ENCODE peak calls at places on chromosome 22, in four cellular contexts. M, E, Q and G are unnamed samples.

GRCh38 chr22:23225724-23226496 is 45.6 kb downstream of the BCR start:
- DNase-seq in E (no peak), Q (peak; percentile 72), M (no peak), G (no peak)

GRCh38 chr22:48960981-48961655 is 866.6 kb downstream of the BRD1 start:
- DNase-seq in M (no peak), E (no peak), Q (no peak), G (no peak)

GRCh38 chr22:45672564-45673481 is 1.2 kb downstream of the ATXN10 start:
- DNase-seq in E (no peak), M (no peak), Q (no peak), G (no peak)

GRCh38 chr22:38186429-38186828 is 4.8 kb upstream of the PLA2G6 start:
- DNase-seq in Q (no peak), M (no peak), E (no peak), G (no peak)

GRCh38 chr22:38401336-38402084 is 53.5 kb downstream of the KCNJ4 start:
- DNase-seq in Q (peak; percentile 7), E (peak; percentile 52), M (no peak), G (no peak)

GRCh38 chr22:50733521-50734342 is 4.3 kb upstream of the ACR start:
- DNase-seq in E (no peak), Q (no peak), M (peak; percentile 84), G (no peak)

GRCh38 chr22:22245935-22246525 is 1.4 kb downstream of the VPREB1 start:
- DNase-seq in E (no peak), M (no peak), Q (no peak), G (no peak)

GRCh38 chr22:48954781-48955311 is 872.8 kb downstream of the BRD1 start:
- DNase-seq in Q (peak; percentile 13), E (no peak), M (no peak), G (no peak)

GRCh38 chr22:29030016-29030617 is 31.5 kb downstream of the C22orf31 start:
- DNase-seq in Q (no peak), E (peak; percentile 72), M (no peak), G (peak; percentile 50)

GRCh38 chr22:45832180-45832579 is 144.8 kb downstream of the WNT7B start:
- DNase-seq in Q (no peak), M (no peak), E (no peak), G (no peak)

GRCh38 chr22:22210375-22210774 is 34.2 kb upstream of the VPREB1 start:
- DNase-seq in E (no peak), M (no peak), Q (no peak), G (peak; percentile 22)

GRCh38 chr22:17243524-17243923 is 24.3 kb upstream of the ADA2 start:
- DNase-seq in Q (no peak), M (no peak), E (no peak), G (no peak)

GRCh38 chr22:24244144-24244787 is 616 bp downstream of the GGT5 start:
- DNase-seq in E (no peak), Q (peak; percentile 2), M (peak; percentile 84), G (no peak)

GRCh38 chr22:49966041-49966715 is 5.6 kb downstream of the PIM3 start:
- DNase-seq in E (no peak), Q (no peak), M (peak; percentile 30), G (no peak)

GRCh38 chr22:22072169-22072836 is 89.7 kb upstream of the TOP3B start:
- DNase-seq in Q (no peak), M (no peak), E (no peak), G (no peak)

GRCh38 chr22:21044931-21045584 is 688 bp upstream of the LRRC74B start:
- DNase-seq in M (peak; percentile 64), E (no peak), Q (peak; percentile 73), G (no peak)

GRCh38 chr22:38243007-38243775 is 29.6 kb downstream of the TMEM184B start:
- DNase-seq in E (peak; percentile 74), M (no peak), Q (no peak), G (no peak)

GRCh38 chr22:29989446-29989845 is 90.8 kb upstream of the HORMAD2 start:
- DNase-seq in M (no peak), Q (no peak), E (no peak), G (no peak)

GRCh38 chr22:50600541-50600940 is at the start of gene MAPK8IP2:
- DNase-seq in M (peak; percentile 93), E (no peak), Q (peak; percentile 74), G (no peak)

GRCh38 chr22:33792837-33793236 is 127.4 kb downstream of the LARGE1 start:
- DNase-seq in M (no peak), Q (no peak), E (no peak), G (no peak)
- TF ChIP-seq ELF1 in M (no peak), Q (no peak), E (no peak), G (no peak)

DNA sequence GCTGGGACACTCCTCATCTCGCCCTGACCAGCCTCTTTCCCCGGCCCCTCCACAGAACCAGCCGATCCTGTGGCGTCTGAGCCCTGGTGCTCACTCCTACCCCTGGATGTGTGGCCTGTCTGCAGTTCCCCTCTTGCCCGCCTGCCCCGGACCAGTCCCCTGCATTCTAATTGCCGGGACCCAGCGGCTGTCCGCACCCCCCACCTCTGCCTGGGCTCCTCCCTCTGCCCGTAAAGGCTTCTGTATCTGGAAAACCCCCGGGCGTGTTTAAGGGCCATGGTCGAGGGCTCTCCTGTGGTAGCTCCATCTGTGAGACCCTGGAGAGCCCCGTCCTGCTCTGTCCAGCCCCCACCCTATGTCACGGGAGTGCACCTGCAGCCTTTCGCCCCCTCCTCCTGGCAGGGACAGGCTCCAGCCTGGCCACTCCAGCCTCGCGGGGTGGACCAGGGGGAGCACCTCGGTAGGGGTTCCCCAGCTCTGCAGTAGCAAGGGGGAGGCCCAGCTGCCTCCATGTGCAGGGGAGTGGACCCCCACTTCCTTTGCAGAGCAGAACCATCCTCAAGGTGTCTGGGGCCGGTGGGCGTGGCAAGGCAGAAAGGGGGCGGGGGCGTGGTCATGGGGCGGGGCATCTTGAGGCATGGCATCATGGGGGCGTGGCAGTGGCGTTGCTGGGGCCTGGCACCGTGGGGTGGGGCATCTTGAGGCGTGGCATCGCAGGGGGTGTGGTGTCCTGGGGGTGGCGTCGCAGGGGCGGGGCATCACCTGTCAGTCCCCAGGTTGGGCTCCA is 430.4 kb downstream of the TBC1D22A start:
- DNase-seq in E (no peak), Q (peak; percentile 77), M (no peak), G (peak; percentile 75)
- TF ChIP-seq ELF1 in E (no peak), Q (no peak), M (no peak), G (no peak)

DNA sequence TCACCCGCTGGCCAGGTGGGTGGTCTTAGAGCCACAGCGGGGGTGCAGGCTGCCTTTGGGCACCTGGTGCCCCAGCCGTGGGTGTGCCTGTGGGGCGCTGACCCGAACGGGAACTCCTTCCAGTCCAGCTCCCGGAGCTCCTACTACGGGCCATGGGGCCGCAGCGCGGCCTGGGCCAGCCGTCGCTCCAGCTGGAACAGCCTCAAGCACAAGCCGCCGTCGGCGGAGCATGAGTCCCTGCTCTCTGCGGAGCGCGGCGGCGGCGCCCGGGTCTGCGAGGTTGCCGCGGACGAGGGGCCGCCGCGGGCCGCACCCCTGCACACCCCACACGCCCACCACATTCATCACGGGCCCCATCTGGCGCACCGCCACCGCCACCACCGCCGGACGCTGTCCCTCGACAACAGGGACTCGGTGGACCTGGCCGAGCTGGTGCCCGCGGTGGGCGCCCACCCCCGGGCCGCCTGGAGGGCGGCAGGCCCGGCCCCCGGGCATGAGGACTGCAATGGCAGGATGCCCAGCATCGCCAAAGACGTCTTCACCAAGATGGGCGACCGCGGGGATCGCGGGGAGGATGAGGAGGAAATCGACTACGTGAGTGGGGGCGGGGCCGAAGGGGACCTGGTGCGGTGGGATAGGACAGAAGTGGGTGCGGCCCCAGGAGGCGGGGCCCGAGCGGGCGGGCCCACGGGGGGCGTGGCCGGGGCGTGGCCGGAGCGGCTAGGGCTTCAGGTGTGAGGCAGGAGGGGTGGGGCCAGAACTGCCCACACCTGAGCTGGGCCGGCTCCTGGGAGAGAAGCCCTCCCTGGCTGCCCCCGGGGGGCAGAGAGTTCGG is 91.5 kb downstream of the CACNA1I start:
- DNase-seq in E (no peak), M (no peak), Q (peak; percentile 89), G (no peak)
- TF ChIP-seq ELF1 in E (no peak), M (no peak), Q (no peak), G (no peak)

DNA sequence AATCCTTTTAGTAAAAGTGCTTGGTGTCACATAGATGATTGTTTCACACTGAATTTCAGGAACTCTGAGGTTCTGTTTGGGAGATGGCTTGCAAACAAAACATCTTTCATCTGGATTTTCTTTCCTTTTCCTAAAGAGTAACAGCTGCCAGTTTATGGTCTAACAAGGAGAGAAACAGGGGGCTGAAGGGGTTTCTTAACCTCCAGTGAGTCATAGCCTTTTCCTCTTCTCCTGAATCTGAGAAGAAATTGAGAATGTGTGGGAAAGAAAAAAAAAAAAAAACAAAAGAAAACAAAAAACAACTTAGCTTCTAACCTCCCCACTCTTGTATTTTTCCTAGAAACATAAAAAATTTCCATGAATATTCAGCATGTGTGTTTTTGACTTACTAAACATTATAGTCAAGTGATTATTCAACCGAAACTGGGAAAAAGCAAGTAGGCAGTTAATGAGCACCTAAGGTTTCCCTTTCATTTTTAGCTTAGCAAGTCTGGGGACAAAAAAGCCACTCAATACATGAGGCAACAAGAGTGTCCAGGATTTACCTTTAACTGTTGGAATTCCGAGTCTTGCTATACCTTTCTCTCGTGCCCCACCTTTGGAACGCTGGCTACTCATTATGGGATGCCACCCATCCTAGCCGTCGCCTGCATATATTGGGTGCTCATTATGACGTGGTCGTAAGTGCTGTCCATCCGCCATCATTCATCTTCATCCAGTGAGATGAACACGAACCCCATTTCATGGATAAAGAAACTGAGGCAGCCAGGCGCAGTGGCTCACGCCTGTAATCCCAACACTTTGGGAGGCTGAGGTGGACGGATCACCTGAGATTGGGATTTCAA is 2.3 kb downstream of the ASPHD2 start:
- DNase-seq in M (no peak), Q (no peak), E (no peak), G (no peak)
- TF ChIP-seq ELF1 in M (no peak), Q (no peak), E (no peak), G (no peak)

GRCh38 chr22:42946551-42947198 is 68.3 kb downstream of the PACSIN2 start:
- DNase-seq in E (no peak), Q (no peak), M (no peak), G (no peak)

GRCh38 chr22:42947211-42947990 is 67.5 kb downstream of the PACSIN2 start:
- DNase-seq in Q (no peak), M (no peak), E (peak; percentile 87), G (peak; percentile 73)

GRCh38 chr22:42944409-42944808 is 70.5 kb downstream of the PACSIN2 start:
- DNase-seq in M (no peak), Q (no peak), E (no peak), G (no peak)

GRCh38 chr22:42945027-42945426 is 69.9 kb downstream of the PACSIN2 start:
- DNase-seq in M (no peak), E (no peak), Q (no peak), G (no peak)

GRCh38 chr22:42945736-42946135 is 69.2 kb downstream of the PACSIN2 start:
- DNase-seq in Q (no peak), E (no peak), M (no peak), G (no peak)
- TF ChIP-seq ELF1 in Q (no peak), E (no peak), M (no peak), G (no peak)

GRCh38 chr22:35785181-35785923 is 67.7 kb downstream of the APOL5 start:
- DNase-seq in Q (no peak), M (no peak), E (no peak), G (no peak)
- TF ChIP-seq ELF1 in Q (no peak), M (no peak), E (no peak), G (no peak)

GRCh38 chr22:36385491-36386350 is 2.0 kb downstream of the MYH9 start:
- DNase-seq in E (peak; percentile 57), Q (no peak), M (no peak), G (no peak)
- TF ChIP-seq ELF1 in E (no peak), Q (no peak), M (no peak), G (no peak)